ENCODE peak calls at places on chromosomes 1 and 21, in five cellular contexts. U, N, Z, E and G are unnamed samples. For H3K4me1, the result is how much of the 10 kb centered on the place peaks cover.

GRCh38 chr1:197312163-197312562 is 44.1 kb downstream of the CRB1 start:
- DNase-seq in U (no peak), Z (no peak), E (no peak), N (no peak), G (no peak)

GRCh38 chr1:35316264-35316663 is 47.8 kb downstream of the ZMYM4 start:
- DNase-seq in Z (no peak), U (no peak), E (no peak), N (no peak), G (no peak)

GRCh38 chr1:174074757-174075156 is 52.6 kb upstream of the RC3H1 start:
- DNase-seq in N (no peak), Z (no peak), U (peak), E (no peak), G (no peak)

GRCh38 chr1:21490774-21491482 is 18.3 kb upstream of the ALPL start:
- DNase-seq in E (no peak), Z (peak), U (peak), N (no peak), G (no peak)

GRCh38 chr21:22076471-22076870 is 1078.3 kb downstream of the NCAM2 start:
- DNase-seq in U (no peak), E (no peak), Z (peak), N (no peak), G (peak)

GRCh38 chr21:36703626-36704280 is 4.8 kb downstream of the SIM2 start:
- DNase-seq in U (no peak), E (no peak), Z (no peak), N (peak), G (no peak)

GRCh38 chr1:208047975-208048374 is 137.1 kb upstream of the CD34 start:
- DNase-seq in N (no peak), U (peak), E (no peak), Z (no peak), G (no peak)

GRCh38 chr1:199151634-199152429 is 513.0 kb downstream of the PTPRC start:
- DNase-seq in N (no peak), Z (no peak), E (no peak), U (no peak), G (no peak)

GRCh38 chr1:64231153-64231552 is 27.7 kb downstream of the UBE2U start:
- DNase-seq in E (no peak), U (no peak), N (no peak), Z (no peak), G (no peak)

GRCh38 chr1:63143482-63143881 is 178.9 kb upstream of the FOXD3 start:
- DNase-seq in U (no peak), E (no peak), N (no peak), Z (no peak), G (no peak)

GRCh38 chr1:197677752-197678295 is 97.5 kb downstream of the DENND1B start:
- DNase-seq in N (no peak), U (no peak), E (no peak), Z (peak), G (no peak)

GRCh38 chr1:182309631-182310351 is 81.8 kb downstream of the GLUL start:
- DNase-seq in E (no peak), U (no peak), N (no peak), Z (peak), G (no peak)

GRCh38 chr1:203671808-203672207 is 45.2 kb downstream of the ATP2B4 start:
- DNase-seq in E (no peak), U (no peak), N (no peak), Z (no peak), G (no peak)
- H3K4me1 ChIP-seq in E (under half), U (half or more), N (half or more), Z (under half), G (under half)

GRCh38 chr21:33231526-33231925 is 1.8 kb downstream of the IFNAR2 start:
- DNase-seq in U (no peak), Z (no peak), N (no peak), E (no peak), G (no peak)

GRCh38 chr21:33229776-33230517 is at the start of gene IFNAR2:
- DNase-seq in N (peak), U (peak), E (peak), Z (peak), G (peak)

GRCh38 chr21:33230518-33231324 is 983 bp downstream of the IFNAR2 start:
- DNase-seq in U (peak), Z (peak), E (peak), N (peak), G (peak)

GRCh38 chr21:33234618-33235520 is 5.1 kb downstream of the IFNAR2 start:
- DNase-seq in E (no peak), U (no peak), N (no peak), Z (no peak), G (no peak)

DNA sequence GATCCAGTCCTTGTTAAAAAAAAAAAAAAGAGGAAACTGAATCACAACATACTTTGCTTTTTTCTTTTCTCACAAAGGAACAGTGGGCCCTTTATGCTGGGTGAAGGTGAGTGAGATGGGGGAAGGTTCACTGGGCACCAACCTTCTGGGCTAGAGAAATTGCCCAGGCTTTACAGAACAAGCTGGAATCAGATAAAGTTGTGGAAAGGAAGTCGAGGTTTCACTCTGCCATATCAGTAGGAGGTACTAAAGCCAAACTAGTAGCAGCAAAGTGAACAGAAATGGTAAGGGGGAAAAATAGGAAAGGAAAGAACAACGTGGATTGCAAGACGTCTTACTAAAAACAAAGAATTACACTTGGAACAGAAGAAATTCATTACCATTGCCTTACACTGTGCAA is 2.9 kb downstream of the IFNAR2 start:
- DNase-seq in N (no peak), U (no peak), E (peak), Z (no peak), G (no peak)
- H3K4me1 ChIP-seq in N (under half), U (under half), E (under half), Z (under half), G (under half)

GRCh38 chr1:222373216-222373615 is 174.7 kb downstream of the HHIPL2 start:
- DNase-seq in N (no peak), U (no peak), Z (no peak), E (no peak), G (no peak)
- H3K4me1 ChIP-seq in N (under half), U (under half), Z (under half), E (under half), G (under half)

DNA sequence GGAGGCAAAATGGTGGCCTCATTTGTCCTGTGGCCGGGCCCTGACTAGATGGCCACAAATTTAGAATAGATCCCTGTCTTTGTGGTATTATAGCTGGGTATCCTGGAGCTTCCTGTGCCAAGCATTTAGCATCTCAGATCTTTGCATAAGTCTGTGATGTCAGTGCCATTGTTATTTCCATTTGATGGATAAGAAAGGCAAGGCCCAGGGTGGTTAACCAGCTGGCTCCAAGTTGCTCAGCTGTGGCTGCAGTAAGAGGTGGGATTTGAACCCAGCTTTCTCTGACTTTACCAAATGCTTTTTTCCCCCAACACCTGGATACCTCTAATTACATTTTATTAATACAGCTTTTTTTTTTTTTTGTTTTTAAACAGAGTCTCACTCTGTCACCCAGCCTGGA is 11.7 kb upstream of the TNFRSF8 start:
- DNase-seq in U (no peak), E (no peak), N (no peak), Z (no peak), G (no peak)
- H3K4me1 ChIP-seq in U (under half), E (under half), N (under half), Z (under half), G (under half)

GRCh38 chr1:77558591-77559164 is 123.8 kb downstream of the ZZZ3 start:
- DNase-seq in N (no peak), E (no peak), U (no peak), Z (no peak), G (no peak)

GRCh38 chr1:77562596-77563154 is 119.8 kb downstream of the ZZZ3 start:
- DNase-seq in E (no peak), Z (no peak), N (no peak), U (no peak), G (no peak)

GRCh38 chr1:77557053-77557452 is 125.4 kb downstream of the ZZZ3 start:
- DNase-seq in N (no peak), E (no peak), Z (no peak), U (no peak), G (no peak)

GRCh38 chr1:77565321-77565720 is 117.1 kb downstream of the ZZZ3 start:
- DNase-seq in E (no peak), N (no peak), Z (no peak), U (no peak), G (no peak)

DNA sequence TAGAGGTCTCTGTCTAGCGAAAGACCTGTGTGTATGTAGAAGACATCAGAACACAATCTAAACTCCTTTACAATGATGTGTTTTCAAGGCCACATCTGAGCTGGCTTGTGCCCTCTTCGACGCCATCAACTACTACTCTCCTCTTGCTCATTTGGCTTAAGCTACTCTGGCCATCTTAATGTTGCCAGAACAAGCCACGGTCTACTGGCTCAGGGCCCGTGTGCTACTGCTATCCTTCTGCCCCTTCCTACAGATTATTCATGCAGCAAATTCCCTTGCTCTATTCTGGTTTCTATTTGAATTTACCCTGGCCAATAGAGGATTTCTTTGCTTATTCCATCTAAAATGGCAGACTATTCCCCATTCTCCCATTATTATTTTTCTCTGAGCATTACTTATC is 121.7 kb downstream of the ZZZ3 start:
- DNase-seq in Z (no peak), U (no peak), E (no peak), N (no peak), G (no peak)
- H3K4me1 ChIP-seq in Z (under half), U (under half), E (under half), N (under half), G (under half)

GRCh38 chr1:201708691-201709090 is 120.3 kb upstream of the IPO9 start:
- DNase-seq in Z (no peak), U (no peak), N (no peak), E (no peak), G (no peak)
- H3K4me1 ChIP-seq in Z (under half), U (half or more), N (under half), E (under half), G (under half)

GRCh38 chr1:9303916-9304315 is 11.2 kb downstream of the SPSB1 start:
- DNase-seq in E (no peak), N (no peak), U (no peak), Z (no peak), G (no peak)
- H3K4me1 ChIP-seq in E (under half), N (under half), U (under half), Z (under half), G (under half)

DNA sequence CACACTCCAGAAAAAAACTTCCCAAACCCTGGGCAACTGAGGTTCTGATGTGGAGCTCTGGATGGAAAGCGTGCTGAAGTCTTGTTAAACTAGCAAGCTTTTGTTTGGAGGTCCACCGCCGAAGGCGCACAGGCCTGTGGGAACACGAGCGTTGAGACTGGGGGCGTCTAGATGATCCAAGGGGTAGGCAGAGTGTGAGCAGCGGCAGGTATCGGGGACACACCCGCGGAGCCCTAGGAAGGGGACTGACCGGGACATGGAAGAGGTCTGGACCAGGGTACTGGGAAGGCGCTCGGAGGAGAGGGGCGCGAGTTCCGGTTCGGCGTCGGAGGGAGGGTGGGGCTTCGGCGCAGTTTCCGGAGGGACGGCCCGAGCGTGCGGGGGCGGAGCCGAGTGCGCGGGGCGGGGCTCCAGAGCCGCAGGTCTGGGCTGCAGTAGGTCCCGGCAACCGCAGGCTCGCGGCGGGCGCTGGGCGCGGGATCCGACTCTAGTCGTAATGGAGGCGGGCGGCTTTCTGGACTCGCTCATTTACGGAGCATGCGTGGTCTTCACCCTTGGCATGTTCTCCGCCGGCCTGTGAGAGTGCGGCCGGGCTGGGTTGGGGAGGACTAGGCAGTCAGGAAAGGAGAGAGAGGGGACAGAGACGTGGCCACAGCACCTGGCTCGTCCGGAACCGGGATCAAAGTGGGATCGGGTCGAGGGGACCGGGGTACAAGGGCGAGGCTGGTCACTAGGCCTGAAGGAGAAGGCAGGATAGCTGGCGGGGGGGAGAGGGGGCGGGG is at the start of gene SLC50A1:
- DNase-seq in U (peak), E (peak), N (peak), Z (peak), G (peak)
- H3K4me1 ChIP-seq in U (under half), E (under half), N (under half), Z (under half), G (under half)